ENCODE peak calls at places on chromosomes 11 and 22, in seven cellular contexts. P is AG10803; Q is epithelial cell of esophagus; O is stimulated activated CD4-positive, alpha-beta T cell treated with anti-CD3 and anti-CD28 coated beads, Interleukin-2, amount 100 ng/mL, for 48 hours; E is activated T-cell treated with anti-CD3 and anti-CD28 coated beads, Interleukin-2, amount 50 U/mL, for 1 hour; X is T47D; U is left lung. D is an unnamed sample.

GRCh38 chr11:18792827-18793226 is 1.2 kb upstream of the PTPN5 start:
- DNase-seq in P (no peak), Q (no peak), O (no peak), X (no peak), E (no peak), U (no peak), D (no peak)

GRCh38 chr11:42802211-42802918 is 509.4 kb upstream of the API5 start:
- DNase-seq in U (no peak), Q (no peak), E (no peak), P (no peak), O (no peak), X (no peak), D (no peak)

GRCh38 chr11:34425360-34425759 is 13.4 kb upstream of the CAT start:
- DNase-seq in P (no peak), O (no peak), X (no peak), Q (no peak), U (no peak), E (no peak), D (no peak)

GRCh38 chr11:93248602-93249001 is 50.8 kb upstream of the SLC36A4 start:
- DNase-seq in P (peak), E (no peak), O (no peak), X (peak), Q (peak), U (no peak), D (no peak)

GRCh38 chr22:35627267-35628041 is 10.3 kb upstream of the MB start:
- DNase-seq in U (peak), X (peak), E (peak), Q (peak), O (peak), P (peak), D (peak)

GRCh38 chr11:94315664-94316063 is 11.3 kb downstream of the IZUMO1R start:
- DNase-seq in U (no peak), P (peak), E (no peak), O (no peak), Q (no peak), X (no peak), D (no peak)

GRCh38 chr11:62552931-62553838 is 6.6 kb upstream of the AHNAK start:
- DNase-seq in X (peak), O (no peak), Q (peak), E (peak), P (peak), U (peak), D (peak)

GRCh38 chr22:45034156-45034555 is 24.4 kb upstream of the PHF21B start:
- DNase-seq in P (no peak), E (no peak), X (no peak), O (no peak), Q (no peak), U (no peak), D (no peak)

GRCh38 chr11:33040862-33041453 is 1.6 kb downstream of the TCP11L1 start:
- DNase-seq in U (no peak), O (no peak), P (no peak), X (no peak), Q (no peak), E (no peak), D (no peak)

GRCh38 chr11:32225491-32226285 is 134.8 kb downstream of the RCN1 start:
- DNase-seq in O (no peak), P (no peak), Q (no peak), X (no peak), E (no peak), U (no peak), D (no peak)

GRCh38 chr11:130052556-130052955 is 17.1 kb upstream of the APLP2 start:
- DNase-seq in U (no peak), E (no peak), P (peak), O (no peak), Q (no peak), X (no peak), D (no peak)

GRCh38 chr22:33030923-33031525 is 27.2 kb downstream of the SYN3 start:
- DNase-seq in Q (no peak), X (no peak), U (no peak), E (no peak), P (no peak), O (no peak), D (no peak)